ENCODE peak calls at places on chromosomes 7 and 10, in six cellular contexts. S is SJCRH30, G is endodermal cell, N is heart right ventricle, W is HAP-1, Y is testis. O is an unnamed sample.
A peak's percentile ranks its signal among the peaks of the same experiment; 100 is the strongest.

GRCh38 chr7:514651-515598 is 4.7 kb downstream of the PDGFA start:
- DNase-seq in Y (no peak), G (peak; percentile 85), N (peak; percentile 55), W (peak; percentile 36), S (peak; percentile 55), O (no peak)

GRCh38 chr10:71727429-71728217 is 8.0 kb upstream of the C10orf105 start:
- DNase-seq in G (no peak), N (peak; percentile 64), S (peak; percentile 49), Y (peak; percentile 60), W (peak; percentile 36), O (peak; percentile 85)

GRCh38 chr10:111102381-111102973 is 25.6 kb downstream of the ADRA2A start:
- DNase-seq in W (no peak), Y (no peak), S (peak; percentile 62), G (no peak), N (no peak), O (no peak)

GRCh38 chr10:43078986-43079273 is 2.1 kb downstream of the RET start:
- DNase-seq in Y (peak; percentile 48), N (peak; percentile 63), G (peak; percentile 90), S (no peak), W (peak; percentile 78), O (no peak)

GRCh38 chr10:60238408-60239100 is 151.1 kb downstream of the ANK3 start:
- DNase-seq in Y (no peak), W (peak; percentile 32), S (peak; percentile 16), N (no peak), G (peak; percentile 71), O (no peak)

GRCh38 chr10:21969326-21970287 is 33.9 kb downstream of the DNAJC1 start:
- DNase-seq in Y (no peak), N (no peak), G (no peak), S (no peak), W (no peak), O (no peak)

GRCh38 chr7:5629941-5630340 is 151.5 kb downstream of the RNF216 start:
- DNase-seq in Y (no peak), W (no peak), G (peak; percentile 67), S (peak; percentile 71), N (no peak), O (no peak)

GRCh38 chr7:85184599-85185354 is 2.1 kb downstream of the SEMA3D start:
- DNase-seq in N (no peak), S (peak; percentile 65), Y (peak; percentile 59), G (peak; percentile 63), W (peak; percentile 72), O (no peak)

GRCh38 chr10:113431807-113432206 is 121.0 kb upstream of the HABP2 start:
- DNase-seq in Y (no peak), S (no peak), N (no peak), W (no peak), G (no peak), O (no peak)

GRCh38 chr7:151083071-151083823 is at the start of gene TMUB1:
- DNase-seq in W (peak; percentile 89), S (peak; percentile 81), N (peak; percentile 85), G (peak; percentile 86), Y (peak; percentile 87), O (peak; percentile 86)

GRCh38 chr10:131751827-131752775 is 148.7 kb upstream of the PPP2R2D start:
- DNase-seq in G (peak; percentile 81), W (no peak), N (no peak), Y (no peak), S (no peak), O (no peak)
- H3K4me1 ChIP-seq in G (peaks cover 17% of the 10 kb centered on the region), W (no peaks in the 10 kb centered on the region), N (no peaks in the 10 kb centered on the region), Y (no peaks in the 10 kb centered on the region), S (no peaks in the 10 kb centered on the region), O (no peaks in the 10 kb centered on the region)

GRCh38 chr7:103480771-103481170 is 34.8 kb upstream of the SLC26A5 start:
- DNase-seq in G (no peak), S (no peak), Y (no peak), N (no peak), W (no peak), O (no peak)
- H3K4me1 ChIP-seq in G (no peaks in the 10 kb centered on the region), S (no peaks in the 10 kb centered on the region), Y (no peaks in the 10 kb centered on the region), N (no peaks in the 10 kb centered on the region), W (no peaks in the 10 kb centered on the region), O (no peaks in the 10 kb centered on the region)

GRCh38 chr10:35335718-35336083 is 608 bp upstream of the CCNY start:
- DNase-seq in N (no peak), Y (peak; percentile 22), G (peak; percentile 66), S (peak; percentile 34), W (peak; percentile 33), O (no peak)

GRCh38 chr10:35336084-35336831 is at the start of gene CCNY:
- DNase-seq in Y (peak; percentile 82), S (peak; percentile 73), N (peak; percentile 86), G (peak; percentile 92), W (peak; percentile 90), O (peak; percentile 74)

GRCh38 chr10:35331894-35332640 is 4.2 kb upstream of the CCNY start:
- DNase-seq in W (no peak), G (no peak), S (no peak), Y (no peak), N (no peak), O (no peak)

GRCh38 chr10:35335133-35335532 is 1.2 kb upstream of the CCNY start:
- DNase-seq in S (no peak), N (no peak), Y (no peak), G (no peak), W (no peak), O (no peak)

GRCh38 chr10:35334297-35334696 is 2.0 kb upstream of the CCNY start:
- DNase-seq in N (no peak), W (no peak), Y (no peak), S (no peak), G (no peak), O (no peak)
- H3K4me1 ChIP-seq in N (peaks cover 68% of the 10 kb centered on the region), W (peaks cover 6% of the 10 kb centered on the region), Y (peaks cover 49% of the 10 kb centered on the region), S (peaks cover 14% of the 10 kb centered on the region), G (peaks cover 3% of the 10 kb centered on the region), O (peaks cover 37% of the 10 kb centered on the region)

GRCh38 chr7:100071018-100071723 is 10.4 kb downstream of the ZNF3 start:
- DNase-seq in N (no peak), S (no peak), G (peak; percentile 39), Y (no peak), W (no peak), O (no peak)
- H3K4me1 ChIP-seq in N (peaks cover 1% of the 10 kb centered on the region), S (no peaks in the 10 kb centered on the region), G (no peaks in the 10 kb centered on the region), Y (no peaks in the 10 kb centered on the region), W (no peaks in the 10 kb centered on the region), O (no peaks in the 10 kb centered on the region)

GRCh38 chr7:100532165-100533022 is 6.6 kb upstream of the AGFG2 start:
- DNase-seq in S (peak; percentile 83), Y (no peak), W (no peak), N (no peak), G (no peak), O (no peak)
- H3K4me1 ChIP-seq in S (peaks cover 16% of the 10 kb centered on the region), Y (no peaks in the 10 kb centered on the region), W (no peaks in the 10 kb centered on the region), N (no peaks in the 10 kb centered on the region), G (no peaks in the 10 kb centered on the region), O (no peaks in the 10 kb centered on the region)

GRCh38 chr7:26912933-26913536 is 48.6 kb upstream of the SKAP2 start:
- DNase-seq in S (no peak), Y (no peak), N (no peak), G (no peak), W (no peak), O (no peak)

GRCh38 chr7:26912351-26912750 is 48.0 kb upstream of the SKAP2 start:
- DNase-seq in Y (no peak), G (no peak), S (no peak), W (no peak), N (no peak), O (no peak)

DNA sequence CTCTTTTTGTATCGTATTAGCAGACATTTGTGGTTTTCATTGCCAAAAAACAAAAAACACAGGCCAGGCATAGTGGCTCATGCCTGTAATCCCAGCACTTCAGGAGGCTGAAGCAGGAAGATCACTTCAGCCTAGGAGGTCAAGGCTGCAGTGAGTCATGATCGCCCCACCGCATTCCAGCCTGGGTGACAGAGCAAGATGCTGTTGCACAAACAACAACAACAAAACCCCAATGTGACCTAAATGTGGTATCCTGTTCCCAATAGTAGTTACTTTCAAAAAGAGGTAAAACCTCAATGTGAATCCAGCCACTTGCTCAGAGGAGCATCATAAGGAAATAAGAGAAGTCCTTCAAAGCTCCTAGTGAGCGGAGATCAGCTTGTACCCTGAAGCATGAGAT is 45.8 kb upstream of the SKAP2 start:
- DNase-seq in S (peak; percentile 13), N (no peak), G (peak; percentile 83), W (no peak), Y (no peak), O (no peak)
- H3K4me1 ChIP-seq in S (no peaks in the 10 kb centered on the region), N (no peaks in the 10 kb centered on the region), G (no peaks in the 10 kb centered on the region), W (peaks cover 23% of the 10 kb centered on the region), Y (no peaks in the 10 kb centered on the region), O (no peaks in the 10 kb centered on the region)

GRCh38 chr10:35928760-35929159 is 286.7 kb upstream of the FZD8 start:
- DNase-seq in N (no peak), G (no peak), W (no peak), Y (no peak), S (no peak), O (no peak)
- H3K4me1 ChIP-seq in N (no peaks in the 10 kb centered on the region), G (peaks cover 5% of the 10 kb centered on the region), W (no peaks in the 10 kb centered on the region), Y (peaks cover 16% of the 10 kb centered on the region), S (peaks cover 24% of the 10 kb centered on the region), O (no peaks in the 10 kb centered on the region)

DNA sequence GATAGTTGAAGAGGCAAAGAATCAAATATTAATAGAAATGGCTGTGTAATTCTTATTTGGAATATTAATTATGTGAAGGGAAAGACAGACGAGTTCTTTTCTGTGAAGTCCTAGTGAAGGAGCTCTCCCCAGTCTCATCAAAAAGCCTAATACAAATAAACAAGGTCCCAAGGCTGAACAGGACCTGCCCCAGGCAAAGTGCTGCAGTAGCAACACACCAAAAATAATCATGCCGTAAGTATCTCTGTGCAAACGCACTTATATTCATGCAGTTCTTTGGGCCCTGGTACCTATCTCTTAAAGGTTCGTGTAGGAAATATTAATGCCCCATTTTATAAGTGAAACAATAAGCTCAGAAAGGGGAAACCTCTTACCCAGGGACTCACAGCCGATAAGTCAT is 12.2 kb upstream of the CHST15 start:
- DNase-seq in S (peak; percentile 42), Y (peak; percentile 34), W (no peak), G (no peak), N (no peak), O (no peak)
- H3K4me1 ChIP-seq in S (no peaks in the 10 kb centered on the region), Y (peaks cover 10% of the 10 kb centered on the region), W (no peaks in the 10 kb centered on the region), G (no peaks in the 10 kb centered on the region), N (peaks cover 17% of the 10 kb centered on the region), O (no peaks in the 10 kb centered on the region)

GRCh38 chr7:74271742-74272141 is 17.5 kb upstream of the CLIP2 start:
- DNase-seq in W (no peak), S (no peak), Y (no peak), G (peak; percentile 43), N (no peak), O (no peak)
- H3K4me1 ChIP-seq in W (no peaks in the 10 kb centered on the region), S (peaks cover 40% of the 10 kb centered on the region), Y (peaks cover 11% of the 10 kb centered on the region), G (no peaks in the 10 kb centered on the region), N (peaks cover 32% of the 10 kb centered on the region), O (peaks cover 5% of the 10 kb centered on the region)

O was measured in CD4-positive, CD25-positive, alpha-beta regulatory T cell.